ENCODE peak calls at places on chromosomes 12 and 14, in seven cellular contexts. D is CD8-positive, alpha-beta memory T cell; Q is A673; K is SK-N-SH; A is AG04450; G is breast epithelium; E is lower lobe of right lung. J is an unnamed sample.
A peak's percentile ranks its signal among the peaks of the same experiment; 100 is the strongest.

GRCh38 chr14:58151701-58152568 is at the start of gene ARMH4:
- DNase-seq in K (peak; percentile 85), D (peak; percentile 32), E (peak; percentile 89), G (peak; percentile 57), Q (peak; percentile 94), A (peak; percentile 30), J (peak; percentile 94)

GRCh38 chr14:103126873-103127304 is 3.6 kb downstream of the TNFAIP2 start:
- DNase-seq in K (peak; percentile 89), A (no peak), E (peak; percentile 78), Q (peak; percentile 45), D (no peak), G (no peak), J (peak; percentile 84)

GRCh38 chr12:68321140-68321539 is 11.0 kb downstream of the MDM1 start:
- DNase-seq in K (no peak), A (no peak), G (no peak), D (no peak), Q (no peak), E (no peak), J (no peak)

GRCh38 chr14:61416587-61416986 is 95.2 kb downstream of the PRKCH start:
- DNase-seq in K (no peak), Q (no peak), E (no peak), D (no peak), A (no peak), G (no peak), J (no peak)

GRCh38 chr12:55705802-55706402 is 1.8 kb downstream of the ITGA7 start:
- DNase-seq in K (no peak), D (no peak), E (no peak), G (no peak), A (no peak), Q (no peak), J (peak; percentile 35)

GRCh38 chr12:24494401-24494800 is 454.5 kb downstream of the BCAT1 start:
- DNase-seq in E (no peak), A (no peak), D (no peak), G (no peak), Q (no peak), K (no peak), J (no peak)

GRCh38 chr12:41103614-41104013 is 84.5 kb upstream of the PDZRN4 start:
- DNase-seq in Q (no peak), E (no peak), K (no peak), D (no peak), G (no peak), A (no peak), J (no peak)

GRCh38 chr12:57552692-57553321 is 3.0 kb downstream of the KIF5A start:
- DNase-seq in K (no peak), A (no peak), D (no peak), E (no peak), G (no peak), Q (no peak), J (no peak)

GRCh38 chr12:122790393-122791075 is 16.2 kb downstream of the CCDC62 start:
- DNase-seq in D (no peak), A (no peak), E (peak; percentile 2), K (no peak), G (no peak), Q (no peak), J (no peak)

GRCh38 chr12:45599196-45599595 is 130.3 kb upstream of the ARID2 start:
- DNase-seq in Q (no peak), A (no peak), D (no peak), G (no peak), E (no peak), K (no peak), J (no peak)

GRCh38 chr12:8661016-8661415 is 1.6 kb downstream of the MFAP5 start:
- DNase-seq in E (no peak), Q (no peak), G (no peak), A (no peak), D (no peak), K (no peak), J (no peak)

GRCh38 chr12:42643881-42644579 is 54.5 kb upstream of the PRICKLE1 start:
- DNase-seq in K (peak; percentile 35), D (no peak), E (no peak), A (no peak), G (no peak), Q (no peak), J (no peak)

GRCh38 chr14:70186826-70187483 is 1.8 kb downstream of the SLC8A3 start:
- DNase-seq in K (peak; percentile 83), Q (peak; percentile 11), E (no peak), G (no peak), D (no peak), A (no peak), J (no peak)

GRCh38 chr14:74804219-74804825 is 41.2 kb downstream of the YLPM1 start:
- DNase-seq in D (no peak), A (peak; percentile 43), K (peak; percentile 44), G (no peak), Q (peak; percentile 21), E (no peak), J (no peak)

GRCh38 chr12:68470664-68471328 is 138.6 kb upstream of the MDM1 start:
- DNase-seq in Q (no peak), K (no peak), A (no peak), G (no peak), D (no peak), E (no peak), J (no peak)

GRCh38 chr12:72522411-72522810 is 250.2 kb downstream of the TRHDE start:
- DNase-seq in G (no peak), E (no peak), A (no peak), Q (no peak), K (no peak), D (no peak), J (no peak)

GRCh38 chr14:103187911-103188310 is 64.7 kb downstream of the TNFAIP2 start:
- DNase-seq in E (no peak), A (no peak), Q (no peak), G (no peak), D (no peak), K (no peak), J (no peak)

GRCh38 chr12:117579939-117580717 is 218.7 kb upstream of the NOS1 start:
- DNase-seq in E (no peak), Q (no peak), A (no peak), D (no peak), K (no peak), G (no peak), J (no peak)

GRCh38 chr12:66603458-66603857 is 75.4 kb downstream of the GRIP1 start:
- DNase-seq in K (no peak), G (no peak), E (no peak), Q (no peak), A (no peak), D (no peak), J (no peak)

GRCh38 chr12:25794580-25794979 is 163.9 kb upstream of the RASSF8 start:
- DNase-seq in D (no peak), K (no peak), G (no peak), A (no peak), Q (no peak), E (no peak), J (no peak)

GRCh38 chr12:93025145-93026103 is 96.3 kb upstream of the EEA1 start:
- DNase-seq in E (no peak), Q (peak; percentile 70), A (peak; percentile 26), D (no peak), K (peak; percentile 28), G (no peak), J (no peak)

GRCh38 chr12:110050927-110051326 is 2.6 kb upstream of the C12orf76 start:
- DNase-seq in A (no peak), K (no peak), G (no peak), Q (no peak), E (no peak), D (no peak), J (no peak)

GRCh38 chr12:38892090-38892786 is 13.2 kb downstream of the CPNE8 start:
- DNase-seq in E (no peak), K (no peak), Q (no peak), G (no peak), A (no peak), D (no peak), J (no peak)
- H3K4me3 ChIP-seq in E (no peak overlapping the region), K (no peak overlapping the region), Q (no peak overlapping the region), G (no peak overlapping the region), A (no peak overlapping the region), D (no peak overlapping the region), J (no peak overlapping the region)

DNA sequence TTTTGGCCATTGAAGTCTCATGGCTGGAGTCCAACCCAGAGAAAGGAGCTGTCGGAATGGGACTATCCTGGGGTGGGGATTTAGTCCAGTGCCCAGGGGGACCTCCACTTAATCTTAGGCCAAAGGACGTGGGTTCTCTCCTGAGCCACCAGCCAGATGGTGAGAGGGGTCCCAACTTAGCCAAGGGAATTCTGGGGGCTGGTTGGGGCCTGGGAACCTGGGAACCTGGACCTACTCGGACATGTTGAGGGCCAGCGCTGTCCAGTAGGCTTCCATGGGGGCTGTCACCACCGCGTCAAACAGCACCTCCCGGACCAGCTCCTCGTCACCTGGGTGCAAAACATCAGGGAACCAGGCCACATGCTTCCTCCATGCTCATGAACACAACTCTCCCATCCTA is 33.4 kb downstream of the LRTM2 start:
- DNase-seq in E (no peak), G (no peak), K (no peak), A (no peak), D (no peak), Q (no peak), J (no peak)
- H3K9me3 ChIP-seq in E (peaks cover 6% of the 10 kb centered on the region), G (peaks cover 20% of the 10 kb centered on the region), K (peaks cover 3% of the 10 kb centered on the region), A (peaks cover 23% of the 10 kb centered on the region), D (no peaks in the 10 kb centered on the region), Q (peaks cover 11% of the 10 kb centered on the region), J (peaks cover 18% of the 10 kb centered on the region)

DNA sequence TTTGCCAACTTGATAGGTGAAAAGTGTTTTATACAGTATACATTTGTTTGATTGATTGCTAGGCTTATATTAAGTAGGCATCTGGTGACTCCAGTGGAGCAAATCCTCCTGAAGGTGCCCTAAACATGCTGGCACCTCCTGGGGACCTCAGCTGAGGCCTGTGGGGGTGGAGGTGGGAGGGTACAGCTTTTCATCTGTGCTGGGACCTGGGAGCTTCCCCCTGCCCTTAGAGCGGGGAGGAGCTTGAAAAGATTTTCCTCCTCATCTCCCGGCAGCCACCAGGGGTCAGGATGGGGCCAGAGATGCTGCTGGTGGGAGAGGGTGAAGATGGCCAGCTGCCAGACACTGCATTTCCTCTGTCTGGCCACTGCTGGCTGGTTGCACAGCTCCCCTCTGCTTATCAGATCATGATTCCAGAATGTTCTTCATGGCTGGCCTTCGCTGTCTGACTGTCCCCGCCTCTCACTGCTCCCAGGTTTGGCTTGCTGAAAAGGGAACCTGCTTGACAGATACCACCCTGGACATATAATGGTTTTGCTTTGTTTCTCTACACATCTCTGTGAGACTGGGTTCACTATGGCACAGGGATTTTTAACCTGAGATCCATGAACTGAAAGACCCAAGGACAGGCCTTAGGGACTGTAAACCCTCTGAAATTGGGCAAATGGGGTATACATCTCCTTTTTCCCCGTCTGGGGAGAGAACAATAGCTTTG is 10.5 kb upstream of the JPH4 start:
- DNase-seq in K (peak; percentile 94), G (peak; percentile 94), Q (peak; percentile 89), E (peak; percentile 94), D (peak; percentile 65), A (peak; percentile 60), J (peak; percentile 93)
- H3K27ac ChIP-seq in K (peak overlapping the region; percentile 90), G (no peak overlapping the region), Q (no peak overlapping the region), E (no peak overlapping the region), D (no peak overlapping the region), A (no peak overlapping the region), J (no peak overlapping the region)

DNA sequence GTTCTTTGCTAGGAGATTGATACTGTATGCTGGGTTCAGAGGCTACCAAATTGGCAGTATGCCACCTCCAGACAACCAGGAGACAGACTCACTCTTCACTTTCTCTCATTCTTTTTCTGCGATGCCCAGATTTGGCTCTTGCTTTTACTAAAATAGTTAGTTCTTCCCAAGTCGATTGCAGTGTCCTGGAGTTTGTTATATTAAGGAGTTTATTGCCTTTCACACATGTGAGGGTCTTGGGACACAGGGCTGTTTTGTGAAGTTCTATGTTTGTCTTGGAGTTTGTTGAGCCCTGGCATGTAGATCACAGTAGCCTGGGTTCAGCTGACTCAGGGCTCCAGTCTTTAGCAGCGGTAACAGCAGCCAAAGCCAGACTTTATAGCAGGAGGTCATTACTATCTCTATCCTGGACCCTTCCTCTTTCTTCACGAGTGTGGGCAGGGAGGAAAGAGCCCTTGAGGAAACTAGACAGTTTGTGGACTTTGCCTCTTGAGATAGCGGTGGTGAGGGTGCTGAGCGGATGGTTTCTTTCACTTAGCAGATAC is 1.6 kb downstream of the MLEC start:
- DNase-seq in G (no peak), K (no peak), D (no peak), A (no peak), E (no peak), Q (no peak), J (no peak)
- H3K4me3 ChIP-seq in G (peak overlapping the region; percentile 72), K (peak overlapping the region; percentile 90), D (peak overlapping the region; percentile 75), A (peak overlapping the region; percentile 91), E (peak overlapping the region; percentile 94), Q (peak overlapping the region; percentile 93), J (peak overlapping the region; percentile 93)

J was measured in kidney.